ENCODE peak calls at places on chromosomes 6 and 20, in four cellular contexts. One of them, this sample, is unnamed.

GRCh38 chr6:113457156-113457555 is 400.0 kb upstream of the MARCKS start:
- DNase-seq in A673: no peak
- DNase-seq in tibial artery: no peak
- DNase-seq in choroid plexus epithelial cell: peak; percentile 93
- DNase-seq in this sample: peak; percentile 88

GRCh38 chr6:24646771-24647170 is 780 bp upstream of the KIAA0319 start:
- DNase-seq in A673: no peak
- DNase-seq in tibial artery: no peak
- DNase-seq in choroid plexus epithelial cell: peak; percentile 14
- DNase-seq in this sample: no peak

GRCh38 chr6:120511712-120512111 is 822.6 kb downstream of the TBC1D32 start:
- DNase-seq in A673: no peak
- DNase-seq in tibial artery: no peak
- DNase-seq in choroid plexus epithelial cell: no peak
- DNase-seq in this sample: no peak

GRCh38 chr6:169663468-169663867 is 38.4 kb downstream of the WDR27 start:
- DNase-seq in A673: no peak
- DNase-seq in tibial artery: no peak
- DNase-seq in choroid plexus epithelial cell: no peak
- DNase-seq in this sample: peak; percentile 51

GRCh38 chr6:149696904-149697303 is 21.0 kb downstream of the LATS1 start:
- DNase-seq in A673: no peak
- DNase-seq in tibial artery: no peak
- DNase-seq in choroid plexus epithelial cell: peak; percentile 46
- DNase-seq in this sample: no peak

GRCh38 chr20:51828762-51829161 is 26.4 kb upstream of the SALL4 start:
- DNase-seq in A673: no peak
- DNase-seq in tibial artery: no peak
- DNase-seq in choroid plexus epithelial cell: peak; percentile 10
- DNase-seq in this sample: no peak

GRCh38 chr6:53986165-53986720 is 125.0 kb upstream of the MLIP start:
- DNase-seq in A673: peak; percentile 84
- DNase-seq in tibial artery: no peak
- DNase-seq in choroid plexus epithelial cell: peak; percentile 91
- DNase-seq in this sample: no peak

GRCh38 chr20:46357030-46357514 is 48.8 kb upstream of the CDH22 start:
- DNase-seq in A673: peak; percentile 24
- DNase-seq in tibial artery: peak; percentile 74
- DNase-seq in choroid plexus epithelial cell: no peak
- DNase-seq in this sample: no peak

GRCh38 chr20:19265646-19266374 is 53.4 kb downstream of the SLC24A3 start:
- DNase-seq in A673: no peak
- DNase-seq in tibial artery: no peak
- DNase-seq in choroid plexus epithelial cell: peak; percentile 20
- DNase-seq in this sample: no peak

GRCh38 chr6:40387127-40387870 is 199.9 kb downstream of the LRFN2 start:
- DNase-seq in A673: no peak
- DNase-seq in tibial artery: no peak
- DNase-seq in choroid plexus epithelial cell: no peak
- DNase-seq in this sample: peak; percentile 8

GRCh38 chr20:37145014-37145413 is 34.1 kb upstream of the RPN2 start:
- DNase-seq in A673: no peak
- DNase-seq in tibial artery: no peak
- DNase-seq in choroid plexus epithelial cell: peak; percentile 18
- DNase-seq in this sample: no peak

GRCh38 chr6:6699741-6700367 is 111.3 kb downstream of the LY86 start:
- DNase-seq in A673: peak; percentile 93
- DNase-seq in tibial artery: peak; percentile 80
- DNase-seq in choroid plexus epithelial cell: peak; percentile 95
- DNase-seq in this sample: peak; percentile 87

GRCh38 chr6:69584913-69585729 is 211.7 kb downstream of the LMBRD1 start:
- DNase-seq in A673: no peak
- DNase-seq in tibial artery: no peak
- DNase-seq in choroid plexus epithelial cell: peak; percentile 3
- DNase-seq in this sample: no peak

GRCh38 chr6:912871-913663 is 220.1 kb upstream of the EXOC2 start:
- DNase-seq in A673: no peak
- DNase-seq in tibial artery: no peak
- DNase-seq in choroid plexus epithelial cell: peak; percentile 82
- DNase-seq in this sample: no peak

GRCh38 chr20:16187956-16188616 is 385.2 kb downstream of the KIF16B start:
- DNase-seq in A673: no peak
- DNase-seq in tibial artery: no peak
- DNase-seq in choroid plexus epithelial cell: no peak
- DNase-seq in this sample: no peak

GRCh38 chr6:158970640-158971291 is 29.2 kb downstream of the RSPH3 start:
- DNase-seq in A673: no peak
- DNase-seq in tibial artery: no peak
- DNase-seq in choroid plexus epithelial cell: no peak
- DNase-seq in this sample: no peak

GRCh38 chr20:18907353-18907752 is 93.8 kb downstream of the SCP2D1 start:
- DNase-seq in A673: no peak
- DNase-seq in tibial artery: no peak
- DNase-seq in choroid plexus epithelial cell: no peak
- DNase-seq in this sample: no peak

GRCh38 chr20:43812216-43812615 is 85.4 kb upstream of the GTSF1L start:
- DNase-seq in A673: no peak
- DNase-seq in tibial artery: no peak
- DNase-seq in choroid plexus epithelial cell: no peak
- DNase-seq in this sample: no peak

GRCh38 chr20:50215917-50216316 is 25.3 kb downstream of the CEBPB start:
- DNase-seq in A673: no peak
- DNase-seq in tibial artery: peak; percentile 55
- DNase-seq in choroid plexus epithelial cell: no peak
- DNase-seq in this sample: no peak

GRCh38 chr6:157761331-157761921 is 61.6 kb upstream of the SNX9 start:
- DNase-seq in A673: no peak
- DNase-seq in tibial artery: no peak
- DNase-seq in choroid plexus epithelial cell: peak; percentile 91
- DNase-seq in this sample: no peak

GRCh38 chr6:39170860-39171259 is 55.9 kb upstream of the SAYSD1 start:
- DNase-seq in A673: no peak
- DNase-seq in tibial artery: no peak
- DNase-seq in choroid plexus epithelial cell: no peak
- DNase-seq in this sample: no peak

GRCh38 chr20:6381887-6382286 is 259.1 kb upstream of the FERMT1 start:
- DNase-seq in A673: peak; percentile 47
- DNase-seq in tibial artery: no peak
- DNase-seq in choroid plexus epithelial cell: peak; percentile 66
- DNase-seq in this sample: no peak

GRCh38 chr6:166619912-166620311 is 7.1 kb downstream of the RPS6KA2 start:
- DNase-seq in A673: peak; percentile 19
- DNase-seq in tibial artery: no peak
- DNase-seq in choroid plexus epithelial cell: peak; percentile 99
- DNase-seq in this sample: peak; percentile 83

GRCh38 chr6:75204222-75204958 is 1.5 kb downstream of the COL12A1 start:
- DNase-seq in A673: peak; percentile 90
- DNase-seq in tibial artery: peak; percentile 92
- DNase-seq in choroid plexus epithelial cell: peak; percentile 98
- DNase-seq in this sample: peak; percentile 94

GRCh38 chr6:42113929-42114636 is 28.3 kb downstream of the C6orf132 start:
- DNase-seq in A673: no peak
- DNase-seq in tibial artery: no peak
- DNase-seq in choroid plexus epithelial cell: peak; percentile 50
- DNase-seq in this sample: no peak

GRCh38 chr20:14521436-14521835 is 184.0 kb upstream of the FLRT3 start:
- DNase-seq in A673: no peak
- DNase-seq in tibial artery: no peak
- DNase-seq in choroid plexus epithelial cell: peak; percentile 12
- DNase-seq in this sample: no peak

GRCh38 chr6:900716-901605 is 208.0 kb upstream of the EXOC2 start:
- DNase-seq in A673: no peak
- DNase-seq in tibial artery: no peak
- DNase-seq in choroid plexus epithelial cell: no peak
- DNase-seq in this sample: no peak

GRCh38 chr20:19737025-19737424 is 21.0 kb upstream of the RIN2 start:
- DNase-seq in A673: no peak
- DNase-seq in tibial artery: no peak
- DNase-seq in choroid plexus epithelial cell: peak; percentile 87
- DNase-seq in this sample: no peak

GRCh38 chr20:62761058-62761758 is 35.1 kb upstream of the MRGBP start:
- DNase-seq in A673: no peak
- DNase-seq in tibial artery: no peak
- DNase-seq in choroid plexus epithelial cell: no peak
- DNase-seq in this sample: no peak

GRCh38 chr20:63821824-63822223 is 9.2 kb downstream of the ZBTB46 start:
- DNase-seq in A673: no peak
- DNase-seq in tibial artery: no peak
- DNase-seq in choroid plexus epithelial cell: peak; percentile 24
- DNase-seq in this sample: no peak

GRCh38 chr20:63815869-63816268 is 15.2 kb downstream of the ZBTB46 start:
- DNase-seq in A673: no peak
- DNase-seq in tibial artery: no peak
- DNase-seq in choroid plexus epithelial cell: no peak
- DNase-seq in this sample: no peak

GRCh38 chr20:63822276-63822696 is 8.8 kb downstream of the ZBTB46 start:
- DNase-seq in A673: no peak
- DNase-seq in tibial artery: no peak
- DNase-seq in choroid plexus epithelial cell: peak; percentile 37
- DNase-seq in this sample: no peak

GRCh38 chr20:63815613-63815862 is 15.5 kb downstream of the ZBTB46 start:
- DNase-seq in A673: no peak
- DNase-seq in tibial artery: no peak
- DNase-seq in choroid plexus epithelial cell: no peak
- DNase-seq in this sample: no peak

DNA sequence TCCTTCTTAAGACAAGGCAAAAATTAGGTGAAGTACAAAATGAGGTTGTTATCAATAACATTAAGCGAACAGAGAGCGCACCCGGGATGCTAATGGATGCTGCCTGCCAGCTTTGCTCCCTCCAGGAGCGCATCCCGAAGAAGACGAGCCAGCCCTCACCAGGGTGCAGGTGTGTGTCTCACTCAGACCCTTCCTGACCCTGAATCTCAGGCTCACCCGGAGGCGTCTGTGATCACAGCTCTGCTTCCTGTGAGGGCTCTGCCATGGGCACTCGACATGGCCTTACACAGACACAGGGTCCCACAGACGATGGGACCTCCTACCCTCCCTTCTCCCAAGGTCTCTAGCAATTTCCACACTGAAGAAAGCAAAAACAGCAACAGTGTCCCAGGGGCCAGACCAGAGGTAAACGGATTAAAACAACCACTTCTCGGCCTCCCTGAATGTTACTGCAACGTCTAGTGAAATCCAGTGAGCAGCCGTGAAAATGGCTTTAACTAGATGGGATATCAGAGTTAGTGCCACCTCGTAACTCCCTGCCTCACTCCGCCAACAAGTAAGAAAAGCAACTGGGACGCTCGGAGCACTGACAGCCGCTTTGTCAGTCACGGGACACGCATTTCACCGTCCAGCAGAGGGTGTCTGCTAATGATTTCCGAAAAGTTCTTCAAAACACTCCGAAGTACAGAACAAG is 11.7 kb downstream of the ZBTB46 start:
- DNase-seq in A673: peak; percentile 65
- DNase-seq in tibial artery: no peak
- DNase-seq in choroid plexus epithelial cell: peak; percentile 71
- DNase-seq in this sample: no peak
- TF ChIP-seq CTCF in A673: peak; percentile 63
- TF ChIP-seq CTCF in tibial artery: no peak
- TF ChIP-seq CTCF in choroid plexus epithelial cell: peak; percentile 63
- TF ChIP-seq CTCF in this sample: peak; percentile 48

DNA sequence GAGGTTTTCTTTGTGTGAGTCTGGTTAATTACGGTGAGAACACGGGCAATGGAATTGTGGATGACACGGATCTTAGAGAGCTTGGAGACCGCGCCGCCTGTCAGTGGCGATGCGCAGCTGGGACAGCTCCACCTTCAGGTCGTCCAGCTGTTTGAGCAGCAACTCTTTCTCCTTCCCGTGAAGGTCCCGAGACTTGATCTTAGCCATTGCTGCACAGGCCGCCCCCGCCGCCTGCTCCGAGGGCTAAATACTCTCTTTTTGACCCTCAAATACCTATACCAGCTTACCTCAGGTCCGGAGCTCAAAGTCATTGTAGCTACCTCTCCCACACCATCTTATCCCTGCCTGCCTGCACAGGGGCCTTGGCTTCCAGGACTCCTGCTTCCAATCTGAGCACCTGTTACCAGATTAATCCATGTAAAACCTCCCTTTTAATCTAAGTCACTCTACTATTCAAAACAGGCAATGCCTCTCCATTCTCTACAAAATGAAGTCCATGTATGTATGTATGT is 100.2 kb downstream of the PREP start:
- DNase-seq in A673: no peak
- DNase-seq in tibial artery: no peak
- DNase-seq in choroid plexus epithelial cell: no peak
- DNase-seq in this sample: no peak
- TF ChIP-seq CTCF in A673: no peak
- TF ChIP-seq CTCF in tibial artery: no peak
- TF ChIP-seq CTCF in choroid plexus epithelial cell: no peak
- TF ChIP-seq CTCF in this sample: no peak

DNA sequence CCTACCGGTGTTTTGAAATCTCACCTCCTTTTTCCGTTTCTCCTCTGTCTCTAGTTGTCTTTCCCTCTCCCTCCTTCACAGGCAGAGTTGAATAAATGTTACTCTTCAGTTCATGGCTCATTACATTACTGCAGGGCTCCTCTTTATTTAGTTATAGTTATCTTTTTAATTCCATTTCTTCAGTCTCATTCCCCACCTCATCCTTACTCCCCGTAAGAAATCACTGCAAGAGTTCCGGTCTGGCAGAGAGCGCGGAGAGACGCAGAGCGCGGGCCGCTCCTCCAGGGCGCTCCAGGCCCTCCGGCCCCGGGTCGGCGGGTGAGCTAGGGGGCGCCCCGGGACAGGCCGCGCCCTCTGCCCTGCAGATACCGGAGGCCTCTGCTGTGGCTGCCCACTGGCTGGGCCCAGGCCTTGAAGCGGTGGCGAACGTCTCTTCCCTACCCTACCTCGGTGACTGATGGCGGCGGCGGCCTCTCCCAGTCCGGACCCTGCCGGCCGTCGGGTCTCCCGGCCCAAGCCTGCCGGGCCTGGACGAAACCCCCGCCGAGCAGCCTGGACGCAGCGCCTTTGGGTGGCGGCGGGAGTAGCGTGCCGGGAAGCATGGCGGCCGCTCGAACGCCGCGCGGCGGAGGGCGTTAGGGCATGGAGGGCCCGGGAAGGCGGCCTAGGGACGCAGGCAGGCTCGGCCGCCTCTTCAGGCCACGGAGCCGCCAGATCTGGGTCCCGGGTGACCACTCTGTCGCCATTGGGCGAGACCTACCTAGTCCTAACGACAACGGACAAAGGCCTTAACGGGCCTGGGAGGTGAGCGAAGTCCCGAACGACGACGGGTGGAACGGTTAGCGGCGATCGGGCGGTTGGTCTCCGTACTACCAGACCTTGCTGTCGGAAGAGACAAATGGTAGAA is 16.4 kb upstream of the HMGN4 start:
- DNase-seq in A673: peak; percentile 69
- DNase-seq in tibial artery: peak; percentile 89
- DNase-seq in choroid plexus epithelial cell: peak; percentile 74
- DNase-seq in this sample: peak; percentile 87
- TF ChIP-seq CTCF in A673: peak; percentile 17
- TF ChIP-seq CTCF in tibial artery: no peak
- TF ChIP-seq CTCF in choroid plexus epithelial cell: peak; percentile 10
- TF ChIP-seq CTCF in this sample: peak; percentile 11

GRCh38 chr20:41848180-41848579 is 230.0 kb upstream of the CHD6 start:
- DNase-seq in A673: peak; percentile 20
- DNase-seq in tibial artery: no peak
- DNase-seq in choroid plexus epithelial cell: no peak
- DNase-seq in this sample: no peak
- TF ChIP-seq CTCF in A673: peak; percentile 44
- TF ChIP-seq CTCF in tibial artery: no peak
- TF ChIP-seq CTCF in choroid plexus epithelial cell: no peak
- TF ChIP-seq CTCF in this sample: no peak

GRCh38 chr6:8904754-8905153 is 469.4 kb upstream of the SLC35B3 start:
- DNase-seq in A673: peak; percentile 29
- DNase-seq in tibial artery: no peak
- DNase-seq in choroid plexus epithelial cell: no peak
- DNase-seq in this sample: no peak
- TF ChIP-seq CTCF in A673: peak; percentile 61
- TF ChIP-seq CTCF in tibial artery: no peak
- TF ChIP-seq CTCF in choroid plexus epithelial cell: peak; percentile 11
- TF ChIP-seq CTCF in this sample: peak; percentile 21

This sample was measured in osteocyte.